ENCODE peak calls at places on chromosomes 16 and 17, in six cellular contexts. X, U, T, N, A and L are unnamed samples.

GRCh38 chr17:16477255-16477654 is 14.7 kb downstream of the LRRC75A start:
- DNase-seq in U (no peak), N (no peak), X (no peak), A (peak), T (no peak), L (peak)

GRCh38 chr16:75922250-75922649 is 196.0 kb upstream of the CPHXL start:
- DNase-seq in U (no peak), T (no peak), N (no peak), X (no peak), A (no peak), L (no peak)

GRCh38 chr16:67406111-67406593 is 10.1 kb downstream of the ZDHHC1 start:
- DNase-seq in U (no peak), T (no peak), N (no peak), A (no peak), X (no peak), L (no peak)

GRCh38 chr16:66928702-66929388 is 3.5 kb upstream of the RRAD start:
- DNase-seq in X (no peak), U (peak), N (no peak), A (no peak), T (no peak), L (no peak)

GRCh38 chr17:50063516-50064252 is 7.8 kb downstream of the ITGA3 start:
- DNase-seq in X (no peak), U (no peak), A (peak), T (no peak), N (no peak), L (no peak)

GRCh38 chr16:79169239-79169638 is 431.3 kb downstream of the MAF start:
- DNase-seq in U (peak), N (no peak), A (peak), T (no peak), X (no peak), L (no peak)

GRCh38 chr16:58367252-58367651 is 25.0 kb upstream of the GINS3 start:
- DNase-seq in X (no peak), A (no peak), T (no peak), N (no peak), U (no peak), L (no peak)

GRCh38 chr16:3774156-3774767 is 56.9 kb upstream of the TRAP1 start:
- DNase-seq in U (no peak), A (peak), N (no peak), X (no peak), T (no peak), L (no peak)

GRCh38 chr17:18225562-18226283 is at the start of gene LLGL1:
- DNase-seq in U (peak), N (peak), X (no peak), T (no peak), A (peak), L (no peak)

GRCh38 chr17:57624390-57624789 is 120.7 kb downstream of the CCDC182 start:
- DNase-seq in N (no peak), U (no peak), T (peak), X (peak), A (no peak), L (no peak)

GRCh38 chr17:45851873-45852272 is 7.2 kb downstream of the SPPL2C start:
- DNase-seq in N (no peak), U (no peak), T (no peak), A (no peak), X (no peak), L (no peak)

GRCh38 chr17:48528153-48528912 is 2.5 kb downstream of the HOXB1 start:
- DNase-seq in N (no peak), A (no peak), U (no peak), X (no peak), T (no peak), L (no peak)

GRCh38 chr16:85981826-85982562 is 83.0 kb downstream of the IRF8 start:
- DNase-seq in A (no peak), N (no peak), T (no peak), U (no peak), X (no peak), L (no peak)

GRCh38 chr17:19510903-19511302 is 22.8 kb upstream of the SLC47A1 start:
- DNase-seq in X (no peak), A (no peak), U (no peak), N (no peak), T (no peak), L (no peak)

GRCh38 chr16:27314161-27314723 is 468 bp downstream of the IL4R start:
- DNase-seq in U (peak), N (peak), T (peak), A (peak), X (peak), L (peak)

GRCh38 chr16:16019488-16019887 is 70.1 kb downstream of the ABCC1 start:
- DNase-seq in N (no peak), A (peak), U (no peak), X (no peak), T (no peak), L (no peak)

GRCh38 chr17:42779304-42779941 is 987 bp upstream of the WNK4 start:
- DNase-seq in A (no peak), X (no peak), U (no peak), T (no peak), N (no peak), L (no peak)

DNA sequence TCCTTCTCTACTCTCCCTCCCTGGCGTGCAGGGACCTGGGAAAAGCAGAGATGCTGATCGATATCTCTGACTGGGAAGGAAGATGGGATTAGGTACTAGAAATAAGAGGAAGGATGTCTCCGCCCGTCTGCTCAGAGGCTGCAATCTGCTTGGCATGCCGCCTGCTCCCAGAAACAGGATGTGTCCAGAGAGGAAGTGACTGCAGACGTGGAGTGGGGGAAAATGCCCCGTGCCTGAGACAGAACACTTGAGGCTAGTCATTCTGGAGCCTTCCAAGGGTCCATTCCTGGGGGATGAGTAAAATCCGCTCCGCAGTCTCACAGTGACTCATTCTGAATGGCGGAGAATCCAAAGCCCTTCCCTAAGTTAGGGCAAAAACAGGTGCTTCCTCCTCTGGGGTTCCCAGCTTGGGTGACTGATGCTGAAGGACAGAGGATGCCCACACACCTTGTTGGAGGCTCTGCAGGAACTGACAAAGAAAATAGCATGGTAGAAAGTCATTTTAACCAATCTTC is 45.0 kb upstream of the SMURF2 start:
- DNase-seq in U (peak), A (peak), N (no peak), T (peak), X (peak), L (peak)
- TF ChIP-seq CTCF in U (no peak), A (no peak), N (no peak), T (no peak), X (no peak), L (no peak)

GRCh38 chr17:28717578-28718316 is at the start of gene RAB34:
- DNase-seq in A (peak), X (peak), T (peak), N (peak), U (no peak), L (peak)
- TF ChIP-seq CTCF in A (peak), X (no peak), T (no peak), N (peak), U (no peak), L (no peak)

GRCh38 chr16:56332464-56333079 is 92.8 kb downstream of the AMFR start:
- DNase-seq in N (peak), X (no peak), A (peak), T (no peak), U (peak), L (no peak)
- TF ChIP-seq CTCF in N (peak), X (no peak), A (peak), T (no peak), U (peak), L (peak)

DNA sequence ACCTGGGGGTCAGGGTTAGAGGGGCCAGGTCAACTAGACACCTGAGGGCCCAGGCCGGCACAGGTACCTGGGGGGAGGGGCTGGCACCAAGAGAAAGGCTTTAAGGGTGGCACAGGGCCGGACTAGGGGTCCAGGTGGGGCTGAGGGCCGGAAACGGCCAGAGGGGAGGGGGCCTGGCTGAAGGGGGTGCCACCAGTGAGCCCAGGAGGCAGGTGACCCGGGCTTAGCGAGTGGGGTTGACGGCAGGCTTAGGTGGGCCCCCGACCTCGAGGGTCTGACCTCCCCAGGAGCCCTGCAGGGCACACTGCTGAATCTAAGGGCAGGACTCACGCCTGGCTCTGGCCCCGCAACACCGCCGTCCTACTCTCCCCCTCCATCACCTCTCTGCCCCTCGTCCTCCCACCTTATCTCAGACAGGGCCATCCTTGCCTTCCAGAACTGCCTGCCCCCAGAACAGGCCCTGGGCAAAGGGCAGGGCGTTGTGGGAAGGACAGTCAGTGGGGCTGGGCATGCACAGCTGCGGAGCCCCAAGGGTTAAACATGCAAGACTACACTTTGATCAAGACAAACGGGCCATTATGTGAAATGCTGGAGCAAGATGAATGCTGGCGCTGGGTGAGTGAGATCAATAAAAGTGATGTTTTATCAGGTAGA is 44.4 kb downstream of the ACTG1 start:
- DNase-seq in A (no peak), T (no peak), U (no peak), N (no peak), X (no peak), L (no peak)
- TF ChIP-seq CTCF in A (no peak), T (no peak), U (no peak), N (no peak), X (no peak), L (no peak)